ENCODE peak calls at places on chromosome 18, in seven cellular contexts. J is foreskin fibroblast, V is cardiac fibroblast, I is PC-9, Y is astrocyte of the spinal cord, X is BJ, D is uterus. R is an unnamed sample.
A peak's percentile ranks its signal among the peaks of the same experiment; 100 is the strongest.

GRCh38 chr18:11883153-11883552 is 25.0 kb downstream of the MPPE1 start:
- DNase-seq in J (no peak), V (peak; percentile 28), I (no peak), Y (no peak), X (no peak), D (no peak), R (no peak)

GRCh38 chr18:63079114-63079513 is 240.5 kb downstream of the BCL2 start:
- DNase-seq in J (no peak), V (no peak), I (no peak), Y (no peak), X (no peak), D (no peak), R (no peak)

GRCh38 chr18:10893761-10894160 is 255.6 kb downstream of the PIEZO2 start:
- DNase-seq in J (no peak), V (no peak), I (no peak), Y (no peak), X (no peak), D (no peak), R (no peak)

GRCh38 chr18:44246001-44246400 is 434.7 kb upstream of the SETBP1 start:
- DNase-seq in J (no peak), V (peak; percentile 4), I (no peak), Y (peak; percentile 5), X (no peak), D (no peak), R (no peak)

GRCh38 chr18:79786781-79787526 is 10.8 kb upstream of the KCNG2 start:
- DNase-seq in J (peak; percentile 37), V (peak; percentile 81), I (no peak), Y (no peak), X (peak; percentile 35), D (no peak), R (no peak)

GRCh38 chr18:27605107-27605834 is 420.2 kb upstream of the CHST9 start:
- DNase-seq in J (peak; percentile 25), V (peak; percentile 83), I (peak; percentile 39), Y (peak; percentile 82), X (peak; percentile 4), D (peak; percentile 18), R (peak; percentile 36)

GRCh38 chr18:63758616-63759015 is 16.6 kb upstream of the SERPINB7 start:
- DNase-seq in J (no peak), V (no peak), I (no peak), Y (peak; percentile 34), X (no peak), D (no peak), R (no peak)

GRCh38 chr18:7358989-7359726 is 128.3 kb downstream of the LRRC30 start:
- DNase-seq in J (no peak), V (no peak), I (no peak), Y (no peak), X (no peak), D (no peak), R (no peak)

GRCh38 chr18:35024965-35025364 is 16.2 kb upstream of the MAPRE2 start:
- DNase-seq in J (peak; percentile 85), V (peak; percentile 72), I (no peak), Y (peak; percentile 69), X (peak; percentile 88), D (peak; percentile 88), R (peak; percentile 74)

GRCh38 chr18:51160646-51161045 is 36.8 kb downstream of the MEX3C start:
- DNase-seq in J (no peak), V (no peak), I (no peak), Y (no peak), X (no peak), D (no peak), R (no peak)

GRCh38 chr18:5524660-5525059 is 19.1 kb downstream of the EPB41L3 start:
- DNase-seq in J (no peak), V (no peak), I (no peak), Y (no peak), X (no peak), D (no peak), R (no peak)

GRCh38 chr18:75167759-75168211 is 41.2 kb downstream of the PTGR3 start:
- DNase-seq in J (no peak), V (no peak), I (no peak), Y (peak; percentile 15), X (no peak), D (no peak), R (no peak)
- H3K4me3 ChIP-seq in J (no peak overlapping the region), V (no peak overlapping the region), I (no peak overlapping the region), Y (peak overlapping the region; percentile 23), X (no peak overlapping the region), D (no peak overlapping the region), R (peak overlapping the region; percentile 48)

GRCh38 chr18:3851159-3851558 is 401.2 kb downstream of the TGIF1 start:
- DNase-seq in J (no peak), V (no peak), I (no peak), Y (no peak), X (no peak), D (no peak), R (no peak)

GRCh38 chr18:3861495-3861894 is 411.5 kb downstream of the TGIF1 start:
- DNase-seq in J (no peak), V (no peak), I (no peak), Y (no peak), X (no peak), D (no peak), R (no peak)

GRCh38 chr18:3852321-3852720 is 402.3 kb downstream of the TGIF1 start:
- DNase-seq in J (no peak), V (no peak), I (no peak), Y (no peak), X (no peak), D (no peak), R (no peak)

GRCh38 chr18:3857544-3857943 is 407.6 kb downstream of the TGIF1 start:
- DNase-seq in J (peak; percentile 4), V (peak; percentile 44), I (no peak), Y (no peak), X (no peak), D (peak; percentile 54), R (no peak)

DNA sequence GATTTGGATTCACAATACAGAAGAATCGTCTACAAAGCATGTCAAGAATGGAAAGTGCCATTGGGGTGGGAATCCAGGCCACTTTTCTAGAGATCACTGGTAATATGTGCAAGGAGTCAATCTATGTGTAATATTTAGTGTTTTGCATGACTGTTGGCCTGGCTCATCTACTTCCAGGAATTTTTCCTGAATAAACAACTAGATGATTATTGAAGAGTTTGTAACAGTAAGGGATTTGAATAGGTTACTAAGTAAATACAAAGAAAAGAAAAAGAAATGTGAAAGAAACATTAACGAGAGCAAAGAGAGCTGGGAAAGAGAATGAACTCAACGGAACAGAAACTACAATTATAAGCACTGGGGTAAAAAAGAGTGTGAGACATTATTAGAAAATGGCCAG is 406.0 kb downstream of the TGIF1 start:
- DNase-seq in J (no peak), V (no peak), I (no peak), Y (no peak), X (no peak), D (no peak), R (no peak)
- H3K4me3 ChIP-seq in J (no peak overlapping the region), V (no peak overlapping the region), I (no peak overlapping the region), Y (no peak overlapping the region), X (no peak overlapping the region), D (no peak overlapping the region), R (no peak overlapping the region)

GRCh38 chr18:42336139-42336538 is 381.1 kb downstream of the PIK3C3 start:
- DNase-seq in J (no peak), V (no peak), I (no peak), Y (no peak), X (no peak), D (no peak), R (no peak)

GRCh38 chr18:42340423-42341009 is 385.5 kb downstream of the PIK3C3 start:
- DNase-seq in J (no peak), V (no peak), I (no peak), Y (no peak), X (no peak), D (no peak), R (no peak)

GRCh38 chr18:42341423-42341822 is 386.4 kb downstream of the PIK3C3 start:
- DNase-seq in J (no peak), V (no peak), I (no peak), Y (no peak), X (no peak), D (no peak), R (no peak)

GRCh38 chr18:42339324-42339723 is 384.3 kb downstream of the PIK3C3 start:
- DNase-seq in J (no peak), V (no peak), I (no peak), Y (peak; percentile 3), X (no peak), D (no peak), R (no peak)

DNA sequence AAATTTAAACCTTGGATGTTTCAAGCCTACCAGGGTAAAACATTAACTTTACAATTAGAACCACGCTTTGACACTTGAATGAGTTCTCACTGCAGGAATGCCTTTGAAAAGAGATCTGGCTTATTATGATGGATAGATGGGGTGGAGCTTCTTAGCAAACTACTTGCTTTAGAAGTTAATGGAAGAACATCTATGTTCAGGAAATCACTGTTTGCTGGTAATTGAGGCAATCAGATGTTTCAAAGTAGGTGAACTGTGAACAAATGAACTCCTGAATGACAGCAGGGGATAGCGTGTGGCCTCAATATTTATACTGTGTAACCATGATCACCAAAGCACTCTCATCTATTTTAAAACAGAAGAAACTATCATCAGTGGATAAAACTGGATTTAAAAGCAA is 383.6 kb downstream of the PIK3C3 start:
- DNase-seq in J (no peak), V (no peak), I (no peak), Y (no peak), X (no peak), D (no peak), R (no peak)
- H3K4me3 ChIP-seq in J (no peak overlapping the region), V (no peak overlapping the region), I (no peak overlapping the region), Y (no peak overlapping the region), X (no peak overlapping the region), D (no peak overlapping the region), R (no peak overlapping the region)

DNA sequence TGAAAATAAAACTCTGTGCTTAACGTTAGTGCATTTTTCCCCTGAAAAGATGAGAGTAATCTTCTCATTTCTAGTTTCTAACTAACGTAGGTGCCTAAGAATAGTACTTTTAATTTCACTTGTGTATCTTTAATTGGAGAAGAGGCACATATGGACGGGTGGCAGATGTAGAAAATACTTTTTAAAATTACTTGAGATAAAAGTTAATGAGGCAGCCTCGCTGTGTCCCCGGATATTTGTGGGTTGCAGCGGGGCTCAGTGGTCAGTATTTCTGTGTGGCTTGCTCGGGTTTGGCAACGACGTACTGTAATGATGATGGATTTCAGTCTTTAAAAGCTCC is 6.9 kb downstream of the GATA6 start:
- DNase-seq in J (no peak), V (no peak), I (no peak), Y (no peak), X (no peak), D (no peak), R (no peak)
- H3K4me3 ChIP-seq in J (no peak overlapping the region), V (peak overlapping the region; percentile 44), I (no peak overlapping the region), Y (peak overlapping the region; percentile 10), X (no peak overlapping the region), D (peak overlapping the region; percentile 96), R (no peak overlapping the region)

DNA sequence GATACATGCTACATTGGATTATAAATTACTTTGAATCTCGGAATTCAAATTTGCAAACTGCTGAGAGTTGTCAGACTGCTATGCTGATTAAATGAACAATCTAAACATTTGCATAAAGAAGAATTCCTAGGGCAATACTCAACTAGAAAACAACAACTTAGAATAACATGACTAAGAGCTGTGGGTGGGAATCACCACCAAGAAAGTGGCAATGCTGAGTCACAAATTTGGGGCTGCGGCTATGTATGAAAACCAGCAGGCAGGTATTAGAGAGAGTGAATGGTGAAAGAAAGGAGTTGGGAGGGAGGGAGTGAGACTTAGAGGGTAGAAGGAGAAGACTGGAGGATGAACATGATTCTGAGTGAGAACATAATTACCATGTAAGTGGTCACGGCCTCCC is 559.5 kb downstream of the PIK3C3 start:
- DNase-seq in J (no peak), V (peak; percentile 81), I (no peak), Y (peak; percentile 72), X (no peak), D (no peak), R (no peak)
- H3K4me3 ChIP-seq in J (no peak overlapping the region), V (no peak overlapping the region), I (no peak overlapping the region), Y (no peak overlapping the region), X (no peak overlapping the region), D (no peak overlapping the region), R (no peak overlapping the region)

GRCh38 chr18:59918320-59918755 is 18.5 kb downstream of the PMAIP1 start:
- DNase-seq in J (no peak), V (peak; percentile 71), I (peak; percentile 86), Y (peak; percentile 79), X (no peak), D (no peak), R (no peak)
- H3K4me3 ChIP-seq in J (no peak overlapping the region), V (no peak overlapping the region), I (peak overlapping the region; percentile 20), Y (no peak overlapping the region), X (no peak overlapping the region), D (no peak overlapping the region), R (no peak overlapping the region)